ENCODE peak calls at places on chromosomes 12 and 14, in six cellular contexts. A, V, D, O, H and L are unnamed samples.

GRCh38 chr14:39102265-39102968 is 618 bp downstream of the SEC23A start:
- DNase-seq in A (no peak), V (peak), D (no peak), O (peak), H (no peak), L (peak)

GRCh38 chr12:49540229-49541139 is 1.7 kb downstream of the KCNH3 start:
- DNase-seq in A (no peak), V (no peak), D (no peak), O (no peak), H (no peak), L (no peak)

GRCh38 chr14:24053548-24054323 is 1.9 kb downstream of the CARMIL3 start:
- DNase-seq in A (no peak), V (no peak), D (peak), O (no peak), H (no peak), L (no peak)

GRCh38 chr14:72781476-72782181 is 112.3 kb downstream of the DPF3 start:
- DNase-seq in A (no peak), V (no peak), D (no peak), O (peak), H (no peak), L (no peak)

GRCh38 chr12:108004368-108004767 is 124.7 kb upstream of the WSCD2 start:
- DNase-seq in A (no peak), V (no peak), D (no peak), O (no peak), H (no peak), L (peak)

GRCh38 chr14:53093206-53093605 is 59.9 kb downstream of the DDHD1 start:
- DNase-seq in A (no peak), V (no peak), D (no peak), O (no peak), H (no peak), L (no peak)

GRCh38 chr12:27366621-27367020 is 34.0 kb downstream of the BMAL2 start:
- DNase-seq in A (no peak), V (no peak), D (no peak), O (no peak), H (no peak), L (no peak)

GRCh38 chr12:47236109-47236714 is 156.5 kb upstream of the AMIGO2 start:
- DNase-seq in A (no peak), V (no peak), D (no peak), O (no peak), H (no peak), L (no peak)

GRCh38 chr14:105783707-105784106 is 257.3 kb downstream of the TMEM121 start:
- DNase-seq in A (no peak), V (no peak), D (no peak), O (no peak), H (no peak), L (no peak)

GRCh38 chr14:105153739-105154475 is 14.7 kb downstream of the JAG2 start:
- DNase-seq in A (no peak), V (no peak), D (no peak), O (no peak), H (no peak), L (no peak)

GRCh38 chr14:104146651-104147345 is 8.4 kb downstream of the KIF26A start:
- DNase-seq in A (no peak), V (no peak), D (peak), O (no peak), H (no peak), L (no peak)

GRCh38 chr12:126487581-126487980 is 1422.3 kb downstream of the AACS start:
- DNase-seq in A (no peak), V (no peak), D (no peak), O (no peak), H (no peak), L (no peak)

GRCh38 chr12:111446631-111447570 is 41.2 kb downstream of the SH2B3 start:
- DNase-seq in A (no peak), V (peak), D (no peak), O (no peak), H (no peak), L (no peak)

GRCh38 chr12:128133321-128134050 is 133.5 kb upstream of the TMEM132C start:
- DNase-seq in A (no peak), V (no peak), D (no peak), O (no peak), H (no peak), L (no peak)

GRCh38 chr14:64767215-64767964 is 63.2 kb downstream of the PLEKHG3 start:
- DNase-seq in A (no peak), V (no peak), D (no peak), O (no peak), H (no peak), L (no peak)

GRCh38 chr12:120468846-120469449 is 600 bp downstream of the SRSF9 start:
- DNase-seq in A (no peak), V (peak), D (peak), O (no peak), H (no peak), L (peak)

GRCh38 chr14:59309291-59309900 is 120.9 kb downstream of the DAAM1 start:
- DNase-seq in A (no peak), V (no peak), D (no peak), O (no peak), H (no peak), L (no peak)

GRCh38 chr12:5480218-5480952 is 48.5 kb downstream of the NTF3 start:
- DNase-seq in A (no peak), V (no peak), D (no peak), O (no peak), H (no peak), L (no peak)

GRCh38 chr14:95645016-95645996 is 40.9 kb upstream of the TCL1B start:
- DNase-seq in A (no peak), V (no peak), D (no peak), O (no peak), H (no peak), L (no peak)

GRCh38 chr12:96861656-96862055 is 45.4 kb upstream of the NEDD1 start:
- DNase-seq in A (no peak), V (no peak), D (no peak), O (no peak), H (no peak), L (no peak)

GRCh38 chr14:38210168-38210567 is 2.5 kb downstream of the SSTR1 start:
- DNase-seq in A (no peak), V (no peak), D (no peak), O (no peak), H (no peak), L (no peak)

GRCh38 chr12:1993341-1993740 is 10.9 kb downstream of the DCP1B start:
- DNase-seq in A (no peak), V (no peak), D (no peak), O (peak), H (peak), L (no peak)

DNA sequence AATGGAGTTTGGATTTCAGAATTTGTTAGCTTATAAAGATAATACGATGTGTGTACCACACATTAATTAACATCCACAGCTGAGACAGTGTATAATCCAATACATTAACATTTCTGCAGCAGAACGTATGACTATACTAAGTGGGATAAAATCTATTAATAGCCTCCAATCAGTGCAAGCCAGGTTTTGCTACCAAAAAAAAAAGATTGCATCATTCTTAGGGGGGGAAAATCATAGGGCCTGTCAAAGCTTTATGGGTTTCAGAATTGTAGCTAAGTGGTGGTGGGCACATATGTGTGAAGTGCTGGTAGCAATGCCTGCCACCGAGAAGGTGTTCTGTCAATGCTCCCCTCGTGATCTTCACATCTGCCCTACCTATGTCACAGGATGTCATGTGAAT is 15.8 kb downstream of the PROX2 start:
- DNase-seq in A (no peak), V (no peak), D (no peak), O (no peak), H (no peak), L (no peak)
- TF ChIP-seq POLR2A in A (no peak), V (no peak), D (no peak), O (no peak), H (no peak), L (no peak)

GRCh38 chr14:77040995-77041744 is 12.7 kb upstream of the IRF2BPL start:
- DNase-seq in A (no peak), V (peak), D (no peak), O (no peak), H (no peak), L (no peak)

GRCh38 chr14:77040309-77040994 is 11.9 kb upstream of the IRF2BPL start:
- DNase-seq in A (peak), V (peak), D (peak), O (peak), H (peak), L (peak)

GRCh38 chr14:77039285-77040058 is 11.0 kb upstream of the IRF2BPL start:
- DNase-seq in A (no peak), V (peak), D (no peak), O (no peak), H (no peak), L (peak)

GRCh38 chr14:77037886-77038511 is 9.5 kb upstream of the IRF2BPL start:
- DNase-seq in A (no peak), V (peak), D (no peak), O (no peak), H (no peak), L (peak)

DNA sequence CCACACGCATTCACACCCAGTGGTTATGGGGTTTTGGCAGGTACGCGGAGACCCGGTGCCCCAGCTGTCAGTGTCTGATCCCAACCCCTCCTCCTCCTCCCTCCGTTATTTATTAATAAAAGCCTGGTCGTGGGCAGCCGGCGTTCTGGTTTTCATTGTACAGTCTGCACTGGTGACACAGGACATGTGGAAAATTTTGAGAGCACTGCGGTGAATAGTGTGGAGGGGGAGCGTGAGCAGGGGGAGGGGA is 11.5 kb upstream of the IRF2BPL start:
- DNase-seq in A (no peak), V (no peak), D (no peak), O (no peak), H (no peak), L (no peak)
- TF ChIP-seq POLR2A in A (no peak), V (peak), D (no peak), O (no peak), H (no peak), L (peak)

DNA sequence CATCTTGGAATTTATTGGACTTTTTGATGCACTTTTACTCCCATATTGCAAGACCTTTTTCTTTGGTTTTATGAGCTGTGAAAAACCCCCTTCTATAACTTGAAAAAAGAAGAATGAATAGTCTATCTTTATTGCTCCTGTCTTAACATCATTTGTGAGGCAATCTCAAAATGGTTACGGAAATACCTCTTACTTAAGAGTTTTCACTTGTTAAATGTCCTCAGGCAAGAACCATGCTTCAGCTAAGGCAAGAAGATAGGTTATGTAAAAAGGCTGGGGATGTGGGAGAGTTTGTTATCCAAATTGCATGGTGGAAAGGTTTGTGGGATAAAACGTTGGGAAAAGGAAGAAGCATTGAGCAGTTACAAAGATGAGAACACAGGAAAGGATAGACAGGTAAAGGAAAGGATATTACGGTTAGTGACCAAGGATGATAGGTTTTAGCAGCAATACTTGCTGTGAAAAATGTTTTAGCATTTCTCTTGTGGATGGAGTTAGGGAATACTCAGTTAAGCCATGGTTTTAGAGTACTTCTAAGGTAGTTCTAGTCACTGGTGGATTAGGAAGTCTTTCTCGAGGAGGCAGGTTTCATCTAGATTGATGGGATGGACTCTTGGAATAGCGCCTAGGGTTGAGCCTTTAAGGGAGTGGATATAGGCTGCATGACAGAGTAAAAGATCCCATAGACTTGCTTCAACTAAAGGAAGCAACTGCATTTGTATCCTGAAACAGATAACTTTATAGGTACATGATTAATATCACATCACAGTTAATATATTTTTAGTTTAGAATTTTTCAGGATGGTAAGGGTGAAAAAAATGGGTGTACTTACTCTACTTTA is 30.3 kb downstream of the MDM2 start:
- DNase-seq in A (no peak), V (no peak), D (no peak), O (no peak), H (no peak), L (no peak)
- TF ChIP-seq POLR2A in A (no peak), V (no peak), D (no peak), O (no peak), H (no peak), L (no peak)

GRCh38 chr12:92145731-92146496 is at the start of gene BTG1:
- DNase-seq in A (peak), V (peak), D (peak), O (peak), H (peak), L (peak)

GRCh38 chr12:92145481-92145730 is 240 bp downstream of the BTG1 start:
- DNase-seq in A (no peak), V (no peak), D (no peak), O (no peak), H (no peak), L (no peak)

GRCh38 chr12:92144045-92144630 is 1.5 kb downstream of the BTG1 start:
- DNase-seq in A (peak), V (peak), D (peak), O (peak), H (peak), L (peak)

GRCh38 chr12:92143280-92143679 is 2.4 kb downstream of the BTG1 start:
- DNase-seq in A (no peak), V (no peak), D (no peak), O (no peak), H (no peak), L (peak)

DNA sequence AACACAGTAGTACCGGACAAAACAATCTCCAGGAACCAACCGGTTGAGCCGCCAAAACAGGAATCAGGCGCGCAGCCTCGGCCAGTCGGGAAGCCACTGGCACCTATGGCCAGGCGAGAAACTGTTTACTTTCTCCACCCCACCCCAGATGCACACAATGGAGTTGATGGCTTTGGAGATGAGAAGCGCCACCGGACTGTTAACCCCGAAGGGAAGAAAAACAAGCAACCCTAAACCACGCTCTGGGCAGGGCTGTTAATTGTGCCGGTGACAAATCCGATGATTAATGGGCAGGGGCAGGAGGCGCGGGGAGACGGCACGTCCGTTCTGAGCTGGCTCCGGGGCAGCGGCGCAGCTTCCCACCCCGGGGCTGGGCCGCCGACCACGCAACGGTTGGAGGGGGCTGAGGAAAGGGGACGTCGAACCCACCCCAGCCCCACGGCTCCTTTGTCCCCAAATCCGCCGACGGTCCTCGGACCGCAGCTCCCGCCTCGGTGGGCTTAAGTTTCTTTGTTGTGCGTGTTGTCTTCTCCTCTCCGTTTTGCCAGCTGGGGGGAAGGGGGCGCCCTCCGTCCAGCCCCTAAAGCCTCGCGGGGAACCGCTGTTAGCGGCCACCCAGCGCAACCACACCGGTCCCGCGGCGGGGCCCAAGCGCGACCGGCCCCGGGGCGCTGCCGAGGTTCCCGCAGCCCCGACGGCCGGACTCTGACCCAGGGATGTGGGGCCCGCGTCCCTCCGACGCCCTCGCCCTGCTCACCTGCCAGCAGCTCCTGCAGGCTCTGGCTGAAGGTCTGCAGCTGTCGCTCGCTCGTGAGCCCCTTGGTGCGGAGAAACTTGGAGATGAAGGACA is 790 bp downstream of the BTG1 start:
- DNase-seq in A (no peak), V (peak), D (peak), O (peak), H (no peak), L (peak)
- TF ChIP-seq POLR2A in A (no peak), V (peak), D (no peak), O (no peak), H (no peak), L (no peak)